ENCODE peak calls at places on chromosome 22, in ten cellular contexts. R is lung microvascular endothelial cell; P is MM.1S; T is activated naive CD8-positive, alpha-beta T cell treated with anti-CD3 and anti-CD28 coated beads, Interleukin-2, amount 50 U/mL, for 24 hours; U is NCI-H1436; V is breast epithelium; O is HFF-Myc; J is endothelial cell; K is WTC11; C is anterior cingulate cortex. W is an unnamed sample.

GRCh38 chr22:21009638-21010425 is 5.1 kb upstream of the P2RX6 start:
- DNase-seq in R (peak), P (peak), T (no peak), U (no peak), V (no peak), O (no peak), J (peak), K (peak), C (no peak), W (no peak)

GRCh38 chr22:43969021-43969878 is 14.0 kb downstream of the SAMM50 start:
- DNase-seq in R (no peak), P (no peak), T (no peak), U (no peak), V (no peak), O (no peak), J (no peak), K (no peak), C (no peak), W (no peak)

GRCh38 chr22:19559324-19559811 is 35.2 kb upstream of the CLDN5 start:
- DNase-seq in R (no peak), P (no peak), T (no peak), U (no peak), V (no peak), O (no peak), J (no peak), K (peak), C (no peak), W (no peak)

GRCh38 chr22:42432020-42432596 is at the start of gene NFAM1:
- DNase-seq in R (no peak), P (no peak), T (no peak), U (peak), V (no peak), O (no peak), J (no peak), K (no peak), C (peak), W (no peak)

GRCh38 chr22:43326342-43326825 is 16.8 kb downstream of the SCUBE1 start:
- DNase-seq in R (peak), P (no peak), T (no peak), U (no peak), V (no peak), O (no peak), J (no peak), K (no peak), C (no peak), W (no peak)

GRCh38 chr22:29581799-29582198 is 886 bp upstream of the NIPSNAP1 start:
- DNase-seq in R (no peak), P (no peak), T (no peak), U (no peak), V (no peak), O (no peak), J (no peak), K (no peak), C (no peak), W (no peak)

GRCh38 chr22:35761037-35761436 is 43.4 kb downstream of the APOL5 start:
- DNase-seq in R (peak), P (peak), T (no peak), U (no peak), V (no peak), O (no peak), J (no peak), K (no peak), C (no peak), W (no peak)

GRCh38 chr22:17398159-17398558 is 28.9 kb downstream of the CECR2 start:
- DNase-seq in R (no peak), P (no peak), T (no peak), U (no peak), V (no peak), O (no peak), J (no peak), K (no peak), C (no peak), W (no peak)